ENCODE peak calls at places on chromosomes 7 and 10, in five cellular contexts. E is CD4-positive, alpha-beta memory T cell; K is activated T-helper 9 cell treated with anti-CD3 and anti-CD28 coated beads, Interleukin-2, amount 50 U/mL, for 16 hours; T is stimulated activated CD4-positive, alpha-beta T cell treated with anti-CD3 and anti-CD28 coated beads, Interleukin-4, amount 100 ng/mL, for 24 hours; C is naive thymus-derived CD8-positive, alpha-beta T cell. O is an unnamed sample.

GRCh38 chr7:81333004-81333403 is 414.2 kb upstream of the SEMA3C start:
- DNase-seq in E (no peak), K (no peak), T (no peak), C (no peak), O (peak; percentile 2)

GRCh38 chr10:97907830-97908229 is 58.2 kb downstream of the GOLGA7B start:
- DNase-seq in E (no peak), K (no peak), T (no peak), C (no peak), O (no peak)

GRCh38 chr7:116780966-116781365 is 81.4 kb upstream of the CAPZA2 start:
- DNase-seq in E (no peak), K (no peak), T (no peak), C (no peak), O (no peak)

GRCh38 chr7:70776627-70777101 is 355.3 kb upstream of the GALNT17 start:
- DNase-seq in E (peak; percentile 67), K (peak; percentile 16), T (peak; percentile 17), C (no peak), O (no peak)

GRCh38 chr7:137454169-137455166 is 110.9 kb upstream of the PTN start:
- DNase-seq in E (no peak), K (no peak), T (no peak), C (no peak), O (no peak)

GRCh38 chr10:46539596-46540411 is 16.7 kb downstream of the GPRIN2 start:
- DNase-seq in E (peak; percentile 9), K (no peak), T (no peak), C (no peak), O (no peak)

GRCh38 chr10:31136951-31137885 is 105.6 kb upstream of the ZNF438 start:
- DNase-seq in E (no peak), K (no peak), T (no peak), C (no peak), O (no peak)

GRCh38 chr10:44437837-44438752 is 53.2 kb upstream of the CXCL12 start:
- DNase-seq in E (no peak), K (no peak), T (no peak), C (no peak), O (no peak)

GRCh38 chr10:132141526-132142395 is 45.0 kb upstream of the DPYSL4 start:
- DNase-seq in E (no peak), K (no peak), T (no peak), C (no peak), O (no peak)

O was measured in H54.